ENCODE peak calls at places on chromosomes 4 and X, in eight cellular contexts. B is spleen, J is pancreas, W is fibroblast of lung, X is upper lobe of right lung, T is psoas muscle, Q is stomach, I is HCT116. Y is an unnamed sample.

GRCh38 chrX:153445106-153445855 is 575 bp downstream of the TREX2 start:
- DNase-seq in W (no peak), X (no peak), Q (no peak), J (peak; percentile 68), B (no peak), I (no peak), T (no peak), Y (no peak)

GRCh38 chr4:67380154-67380553 is 165.1 kb downstream of the CENPC start:
- DNase-seq in I (no peak), B (peak; percentile 57), W (no peak), X (no peak), Q (no peak), T (no peak), J (no peak), Y (no peak)

GRCh38 chrX:123959281-123960063 is 2.0 kb upstream of the STAG2 start:
- DNase-seq in J (peak; percentile 61), Q (peak; percentile 49), T (peak; percentile 78), X (peak; percentile 67), I (no peak), W (peak; percentile 43), B (peak; percentile 84), Y (peak; percentile 54)

GRCh38 chr4:184309241-184310170 is 91.8 kb upstream of the ENPP6 start:
- DNase-seq in Q (no peak), T (no peak), B (no peak), W (no peak), I (no peak), J (no peak), X (no peak), Y (no peak)

GRCh38 chr4:20022471-20022870 is 229.2 kb upstream of the SLIT2 start:
- DNase-seq in X (no peak), Q (no peak), I (no peak), W (no peak), B (no peak), T (no peak), J (no peak), Y (no peak)

GRCh38 chr4:113582737-113583136 is 178.8 kb downstream of the CAMK2D start:
- DNase-seq in X (no peak), B (no peak), I (no peak), W (no peak), J (no peak), T (no peak), Q (no peak), Y (peak; percentile 45)

GRCh38 chrX:156001001-156001666 is 3.6 kb downstream of the IL9R start:
- DNase-seq in T (no peak), Q (no peak), I (no peak), J (no peak), W (no peak), B (peak; percentile 67), X (no peak), Y (no peak)

GRCh38 chr4:21768349-21769310 is 179.9 kb downstream of the KCNIP4 start:
- DNase-seq in W (peak; percentile 73), B (no peak), T (no peak), Q (no peak), I (peak; percentile 28), J (no peak), X (no peak), Y (peak; percentile 73)

GRCh38 chrX:30493348-30493747 is 84.2 kb downstream of the TASL start:
- DNase-seq in T (no peak), I (no peak), Q (no peak), W (no peak), X (no peak), J (no peak), B (no peak), Y (no peak)

GRCh38 chrX:30483996-30484395 is 93.6 kb downstream of the TASL start:
- DNase-seq in J (no peak), B (no peak), Q (no peak), T (no peak), W (no peak), X (no peak), I (no peak), Y (no peak)

GRCh38 chrX:30489323-30489722 is 88.2 kb downstream of the TASL start:
- DNase-seq in B (no peak), X (no peak), T (no peak), Q (no peak), W (no peak), I (peak; percentile 8), J (no peak), Y (no peak)

DNA sequence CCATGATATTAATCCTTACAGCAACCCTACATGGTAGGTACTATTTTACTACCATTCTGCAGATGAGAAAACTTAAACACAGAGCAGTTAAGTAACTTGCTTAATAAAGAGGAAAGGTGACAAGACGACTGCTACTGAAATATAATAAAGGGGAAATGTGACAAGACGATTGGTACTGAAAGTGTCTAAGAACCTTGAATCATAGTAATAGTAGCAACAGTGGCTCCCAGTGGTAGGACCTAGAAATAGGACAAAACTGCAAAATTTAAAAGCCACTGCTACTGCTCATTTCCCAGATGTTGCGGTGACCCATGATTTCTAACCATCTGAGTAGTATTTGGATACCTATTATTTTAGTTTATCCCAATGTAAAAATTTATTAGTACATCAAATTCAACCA is 89.5 kb downstream of the TASL start:
- DNase-seq in B (no peak), Q (no peak), I (peak; percentile 4), J (no peak), X (no peak), W (peak; percentile 15), T (no peak), Y (peak; percentile 14)
- TF ChIP-seq CTCF in B (no peak), Q (no peak), I (peak; percentile 16), J (no peak), X (no peak), W (peak; percentile 26), T (no peak), Y (peak; percentile 25)

GRCh38 chr4:40596522-40596921 is 33.1 kb downstream of the RBM47 start:
- DNase-seq in J (no peak), B (no peak), Q (no peak), T (no peak), W (no peak), X (no peak), I (no peak), Y (no peak)

GRCh38 chr4:40599431-40599830 is 30.2 kb downstream of the RBM47 start:
- DNase-seq in W (no peak), B (no peak), X (no peak), Q (no peak), I (no peak), T (no peak), J (no peak), Y (no peak)

GRCh38 chr4:40606239-40606767 is 23.4 kb downstream of the RBM47 start:
- DNase-seq in X (no peak), B (no peak), Q (no peak), W (no peak), J (no peak), I (no peak), T (no peak), Y (no peak)

GRCh38 chr4:40603281-40603680 is 26.4 kb downstream of the RBM47 start:
- DNase-seq in J (no peak), I (no peak), B (no peak), X (no peak), T (no peak), Q (no peak), W (no peak), Y (no peak)

DNA sequence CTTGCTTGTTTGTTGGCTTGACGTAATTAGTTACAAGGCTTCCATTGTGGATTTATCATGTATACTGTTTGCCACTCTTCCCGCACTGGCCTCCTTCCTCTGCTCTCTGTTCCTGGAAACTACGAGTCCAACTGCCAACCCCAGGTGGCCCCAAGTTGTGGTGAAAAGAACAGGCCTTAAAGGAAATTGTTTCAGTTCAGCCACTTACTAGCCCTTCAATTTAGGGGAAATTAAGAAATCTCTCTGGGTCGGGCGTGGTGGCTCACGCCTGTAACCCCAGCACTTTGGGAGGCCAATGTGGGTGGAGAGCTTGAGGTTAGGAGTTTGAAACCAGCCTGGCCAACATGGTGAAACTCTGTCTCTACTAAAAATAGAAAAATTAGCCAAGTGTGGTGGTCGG is 28.0 kb downstream of the RBM47 start:
- DNase-seq in X (no peak), Q (peak; percentile 51), I (no peak), W (no peak), B (no peak), T (no peak), J (no peak), Y (no peak)
- H3K27ac ChIP-seq in X (peak overlapping the region; percentile 51), Q (peak overlapping the region; percentile 48), I (no peak overlapping the region), W (no peak overlapping the region), B (no peak overlapping the region), T (no peak overlapping the region), J (no peak overlapping the region), Y (no peak overlapping the region)

GRCh38 chr4:156976147-156976546 is 4.5 kb upstream of the PDGFC start:
- DNase-seq in X (no peak), Q (no peak), J (no peak), B (no peak), T (no peak), W (peak; percentile 79), I (no peak), Y (peak; percentile 80)

GRCh38 chr4:156972370-156972980 is 876 bp upstream of the PDGFC start:
- DNase-seq in X (no peak), J (no peak), B (no peak), W (no peak), Q (no peak), I (no peak), T (no peak), Y (no peak)

GRCh38 chr4:156974264-156974663 is 2.7 kb upstream of the PDGFC start:
- DNase-seq in J (no peak), T (no peak), I (no peak), Q (no peak), B (no peak), W (peak; percentile 84), X (no peak), Y (no peak)

GRCh38 chr4:156981262-156981661 is 9.7 kb upstream of the PDGFC start:
- DNase-seq in X (no peak), W (no peak), J (no peak), B (no peak), I (no peak), Q (no peak), T (no peak), Y (no peak)

DNA sequence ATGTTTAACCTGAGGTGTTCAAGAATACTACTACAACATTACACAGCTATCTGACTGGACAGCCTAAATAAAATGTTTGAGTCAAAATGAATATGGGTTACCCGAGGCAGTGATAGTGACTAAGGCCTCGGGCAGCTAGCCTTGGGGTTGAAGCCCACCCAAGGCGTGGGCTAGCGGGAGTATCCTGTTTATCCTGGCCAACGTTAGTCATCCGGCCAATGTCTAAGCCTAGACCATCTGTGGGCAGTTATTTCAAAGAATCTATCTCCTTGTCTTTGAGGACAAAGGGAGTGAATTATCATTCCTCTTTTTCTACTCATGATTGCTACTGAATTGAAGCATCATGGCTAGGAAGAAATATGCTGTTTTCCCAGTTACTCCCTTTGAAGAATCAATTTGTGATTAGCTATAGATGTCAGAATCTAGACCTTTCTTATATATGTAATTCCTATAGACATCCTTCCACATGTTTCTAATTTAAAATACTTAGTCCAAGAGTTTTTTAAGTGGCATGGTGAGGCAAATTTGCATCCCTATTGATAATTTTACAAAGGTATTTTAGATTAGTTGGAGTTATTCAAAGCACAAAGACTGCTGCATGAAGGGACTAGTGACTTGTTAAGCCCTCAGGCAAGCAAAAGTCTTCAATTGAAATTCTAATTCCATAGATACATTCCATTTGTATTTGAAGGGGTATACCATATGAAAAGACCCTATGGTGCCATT is 6.0 kb upstream of the PDGFC start:
- DNase-seq in X (no peak), J (no peak), W (peak; percentile 75), B (no peak), Q (no peak), I (no peak), T (no peak), Y (no peak)
- H3K4me1 ChIP-seq in X (peaks cover 5% of the 10 kb centered on the region), J (peaks cover 13% of the 10 kb centered on the region), W (peaks cover 15% of the 10 kb centered on the region), B (no peaks in the 10 kb centered on the region), Q (no peaks in the 10 kb centered on the region), I (no peaks in the 10 kb centered on the region), T (no peaks in the 10 kb centered on the region), Y (no peaks in the 10 kb centered on the region)

DNA sequence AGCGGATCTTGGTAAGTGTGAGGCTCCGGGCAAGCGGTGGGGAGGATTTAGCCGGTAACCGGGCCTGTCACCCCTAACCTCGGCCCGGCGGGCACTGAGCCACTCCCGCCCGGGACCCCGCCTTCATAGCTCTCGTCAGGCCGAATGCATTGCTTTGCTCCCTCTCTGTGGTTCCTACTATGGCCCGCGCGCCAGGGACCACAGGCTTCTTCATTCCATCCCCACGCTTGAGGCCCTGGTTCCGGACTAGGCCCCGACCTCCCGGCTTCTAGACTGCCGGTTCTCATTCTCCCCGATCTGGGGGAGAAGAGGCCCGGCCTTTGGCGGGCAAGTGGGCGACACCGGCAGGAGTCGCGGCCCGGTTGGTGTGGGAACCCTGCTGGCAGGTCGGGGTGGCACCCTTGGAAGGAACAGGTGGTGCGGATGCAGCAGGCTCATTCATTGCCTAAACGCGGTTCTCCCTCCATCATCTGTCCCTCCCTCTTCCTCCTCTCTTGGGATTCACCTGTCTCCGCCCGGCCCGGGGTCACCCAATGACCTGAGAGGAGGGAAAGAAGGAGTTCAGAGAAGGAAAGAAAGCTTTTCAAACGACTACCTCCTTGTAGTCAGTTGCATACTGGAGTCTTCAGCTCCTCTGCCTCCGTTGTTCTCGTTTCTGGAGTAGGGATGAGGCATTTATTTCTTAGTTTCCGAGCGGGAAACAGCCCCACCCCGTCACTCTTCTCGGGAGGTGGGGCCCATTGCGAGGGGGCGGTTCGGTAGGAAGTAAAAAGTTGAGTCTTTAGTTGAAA is at the start of gene NDUFC1:
- DNase-seq in W (peak; percentile 37), J (peak; percentile 79), B (peak; percentile 91), X (peak; percentile 75), Q (peak; percentile 54), I (no peak), T (peak; percentile 76), Y (peak; percentile 50)
- TF ChIP-seq CTCF in W (peak; percentile 13), J (no peak), B (peak; percentile 12), X (peak; percentile 15), Q (no peak), I (no peak), T (no peak), Y (peak; percentile 15)

Y was measured in cardiac muscle cell.